ENCODE peak calls at places on chromosome 3, in five cellular contexts. M is right atrium auricular region, G is fibroblast of the aortic adventitia, R is AG09309, F is HL-60. T is an unnamed sample.
A peak's percentile ranks its signal among the peaks of the same experiment; 100 is the strongest.

GRCh38 chr3:49607105-49607591 is 52.9 kb downstream of the BSN start:
- DNase-seq in M (peak; percentile 55), G (peak; percentile 43), R (no peak), F (no peak), T (no peak)

GRCh38 chr3:158802399-158803023 is 657 bp downstream of the MFSD1 start:
- DNase-seq in M (no peak), G (peak; percentile 46), R (no peak), F (no peak), T (no peak)

GRCh38 chr3:55485208-55485791 is 1.8 kb downstream of the WNT5A start:
- DNase-seq in M (peak; percentile 79), G (peak; percentile 87), R (no peak), F (peak; percentile 14), T (no peak)

GRCh38 chr3:14154895-14155432 is 23.4 kb downstream of the XPC start:
- DNase-seq in M (no peak), G (no peak), R (no peak), F (no peak), T (no peak)

GRCh38 chr3:136752046-136752326 is 192 bp downstream of the STAG1 start:
- DNase-seq in M (no peak), G (no peak), R (no peak), F (no peak), T (no peak)

GRCh38 chr3:129795596-129795995 is 97.9 kb downstream of the TMCC1 start:
- DNase-seq in M (no peak), G (peak; percentile 17), R (no peak), F (no peak), T (no peak)

GRCh38 chr3:48039487-48040190 is 23.4 kb upstream of the MAP4 start:
- DNase-seq in M (no peak), G (peak; percentile 66), R (no peak), F (no peak), T (no peak)

GRCh38 chr3:8622873-8623725 is 21.5 kb downstream of the SSUH2 start:
- DNase-seq in M (no peak), G (peak; percentile 66), R (no peak), F (no peak), T (no peak)

GRCh38 chr3:137763594-137763938 is 549 bp upstream of the SOX14 start:
- DNase-seq in M (no peak), G (no peak), R (no peak), F (no peak), T (no peak)

GRCh38 chr3:114741066-114741465 is 406.0 kb downstream of the ZBTB20 start:
- DNase-seq in M (no peak), G (peak; percentile 37), R (no peak), F (no peak), T (no peak)

GRCh38 chr3:160450846-160451245 is 1.3 kb upstream of the TRIM59 start:
- DNase-seq in M (no peak), G (peak; percentile 92), R (peak; percentile 84), F (no peak), T (no peak)

GRCh38 chr3:109563149-109563548 is 225.8 kb upstream of the DPPA4 start:
- DNase-seq in M (no peak), G (no peak), R (no peak), F (peak; percentile 0), T (no peak)

GRCh38 chr3:134649106-134649705 is 1.6 kb downstream of the KY start:
- DNase-seq in M (no peak), G (no peak), R (no peak), F (no peak), T (no peak)

GRCh38 chr3:108420926-108421325 is 89.5 kb downstream of the MYH15 start:
- DNase-seq in M (no peak), G (peak; percentile 92), R (peak; percentile 64), F (no peak), T (no peak)

GRCh38 chr3:39752751-39753150 is 56.7 kb upstream of the MYRIP start:
- DNase-seq in M (no peak), G (peak; percentile 21), R (no peak), F (no peak), T (no peak)

GRCh38 chr3:43779850-43780249 is 89.1 kb downstream of the ABHD5 start:
- DNase-seq in M (no peak), G (no peak), R (no peak), F (no peak), T (no peak)

GRCh38 chr3:105851176-105851575 is 17.6 kb downstream of the CBLB start:
- DNase-seq in M (no peak), G (no peak), R (no peak), F (no peak), T (no peak)

GRCh38 chr3:8869613-8870012 is 93.7 kb downstream of the RAD18 start:
- DNase-seq in M (no peak), G (peak; percentile 83), R (peak; percentile 82), F (no peak), T (no peak)

GRCh38 chr3:65995030-65995429 is 43.7 kb downstream of the MAGI1 start:
- DNase-seq in M (no peak), G (peak; percentile 45), R (peak; percentile 21), F (no peak), T (no peak)

GRCh38 chr3:15953841-15954240 is 156.1 kb upstream of the ANKRD28 start:
- DNase-seq in M (no peak), G (no peak), R (no peak), F (no peak), T (no peak)

GRCh38 chr3:111595239-111595638 is at the start of gene ZBED2:
- DNase-seq in M (no peak), G (no peak), R (no peak), F (no peak), T (no peak)

GRCh38 chr3:143436231-143436930 is 316.8 kb downstream of the CHST2 start:
- DNase-seq in M (no peak), G (peak; percentile 6), R (no peak), F (no peak), T (no peak)
- TF ChIP-seq CTCF in M (no peak), G (no peak), R (no peak), F (no peak), T (no peak)

GRCh38 chr3:69948246-69948862 is 51.2 kb upstream of the SAMMSON start:
- DNase-seq in M (no peak), G (peak; percentile 69), R (no peak), F (no peak), T (no peak)
- TF ChIP-seq CTCF in M (peak; percentile 76), G (peak; percentile 56), R (peak; percentile 41), F (peak; percentile 2), T (peak; percentile 38)

GRCh38 chr3:52391096-52391495 is 53.8 kb downstream of the SEMA3G start:
- DNase-seq in M (no peak), G (no peak), R (no peak), F (no peak), T (no peak)

GRCh38 chr3:52387481-52387880 is 57.4 kb downstream of the SEMA3G start:
- DNase-seq in M (no peak), G (no peak), R (no peak), F (no peak), T (no peak)

GRCh38 chr3:52385157-52385556 is 59.7 kb downstream of the SEMA3G start:
- DNase-seq in M (no peak), G (peak; percentile 10), R (no peak), F (peak; percentile 52), T (no peak)

GRCh38 chr3:52388933-52389332 is 56.0 kb downstream of the SEMA3G start:
- DNase-seq in M (no peak), G (no peak), R (no peak), F (no peak), T (no peak)

DNA sequence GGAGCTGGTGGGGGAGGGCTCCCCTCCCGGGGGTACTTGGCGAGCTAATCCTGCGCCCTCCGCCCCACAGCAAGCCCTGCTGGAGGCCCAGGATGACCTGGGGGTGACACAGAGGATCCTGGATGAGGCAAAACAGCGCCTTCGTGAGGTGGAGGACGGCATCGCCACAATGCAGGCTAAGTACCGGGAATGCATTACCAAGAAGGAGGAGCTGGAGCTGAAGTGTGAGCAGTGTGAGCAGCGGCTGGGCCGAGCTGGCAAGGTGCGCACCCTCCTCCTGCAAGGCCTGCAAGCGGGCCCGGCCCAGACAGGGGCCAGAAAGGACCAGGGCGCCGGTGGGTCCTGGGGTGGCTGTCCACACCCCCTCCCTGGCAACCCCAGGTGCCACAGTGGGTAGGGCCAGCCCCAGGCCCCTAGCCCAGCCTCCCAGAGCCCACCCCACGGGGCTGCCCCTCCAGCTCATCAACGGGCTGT is 56.5 kb downstream of the SEMA3G start:
- DNase-seq in M (no peak), G (no peak), R (no peak), F (no peak), T (no peak)
- TF ChIP-seq CTCF in M (no peak), G (no peak), R (no peak), F (no peak), T (no peak)

DNA sequence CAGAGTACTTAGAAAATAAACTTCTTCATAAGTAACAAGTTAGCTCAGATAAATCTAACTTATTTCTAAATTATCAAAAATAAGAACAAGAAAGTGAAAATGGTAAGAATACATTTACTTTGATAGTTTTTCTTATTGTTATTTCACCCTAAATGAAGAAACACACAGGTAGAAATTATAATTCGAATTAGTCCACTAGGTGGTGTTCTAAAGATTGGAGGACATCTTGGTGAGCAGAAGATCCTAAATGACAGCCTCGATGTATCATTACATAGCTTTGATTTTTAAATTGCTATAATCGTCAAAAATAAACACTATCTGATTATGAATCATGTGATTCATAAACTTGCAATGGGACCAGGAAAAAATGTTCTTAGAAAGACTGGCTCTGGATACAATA is 280.8 kb upstream of the UBE2E2 start:
- DNase-seq in M (no peak), G (peak; percentile 29), R (no peak), F (no peak), T (no peak)
- TF ChIP-seq CTCF in M (peak; percentile 52), G (peak; percentile 31), R (peak; percentile 29), F (no peak), T (no peak)

GRCh38 chr3:163476179-163476578 is 1602.1 kb downstream of the SI start:
- DNase-seq in M (no peak), G (no peak), R (no peak), F (no peak), T (no peak)
- TF ChIP-seq CTCF in M (no peak), G (no peak), R (no peak), F (no peak), T (no peak)

T was measured in ascending aorta.